ENCODE peak calls at places on chromosomes 4 and X, in five cellular contexts. M, J, H, Q and K are unnamed samples.

GRCh38 chr4:15682340-15682725 is 706 bp downstream of the FAM200B start:
- DNase-seq in M (no peak), J (no peak), H (no peak), Q (peak; percentile 63), K (no peak)

GRCh38 chr4:37780444-37781133 is 45.9 kb upstream of the PGM2 start:
- DNase-seq in M (peak; percentile 31), J (peak; percentile 48), H (no peak), Q (no peak), K (no peak)

GRCh38 chr4:168433576-168433975 is 46.7 kb downstream of the DDX60L start:
- DNase-seq in M (no peak), J (no peak), H (no peak), Q (peak; percentile 74), K (no peak)

GRCh38 chrX:54358424-54359211 is 772 bp upstream of the WNK3 start:
- DNase-seq in M (peak; percentile 33), J (peak; percentile 3), H (peak; percentile 33), Q (peak; percentile 75), K (peak; percentile 71)

GRCh38 chr4:116668190-116668589 is 417.2 kb downstream of the TRAM1L1 start:
- DNase-seq in M (no peak), J (no peak), H (no peak), Q (no peak), K (no peak)

GRCh38 chrX:133741303-133741702 is 244.1 kb downstream of the GPC3 start:
- DNase-seq in M (no peak), J (no peak), H (no peak), Q (no peak), K (no peak)

GRCh38 chr4:151665022-151665421 is 95.8 kb downstream of the GATB start:
- DNase-seq in M (no peak), J (no peak), H (no peak), Q (no peak), K (no peak)

GRCh38 chr4:162793571-162793970 is 373.1 kb downstream of the NAF1 start:
- DNase-seq in M (no peak), J (no peak), H (no peak), Q (no peak), K (no peak)

GRCh38 chrX:102835504-102836146 is 101.4 kb upstream of the RAB40AL start:
- DNase-seq in M (no peak), J (no peak), H (no peak), Q (peak; percentile 54), K (peak; percentile 17)

GRCh38 chr4:340011-340410 is 2.4 kb downstream of the ZNF141 start:
- DNase-seq in M (no peak), J (no peak), H (no peak), Q (no peak), K (peak; percentile 7)
- H3K4me3 ChIP-seq in M (no peak overlapping the region), J (peak overlapping the region; percentile 1), H (no peak overlapping the region), Q (no peak overlapping the region), K (no peak overlapping the region)

GRCh38 chr4:153206534-153206933 is 2.3 kb downstream of the TRIM2 start:
- DNase-seq in M (no peak), J (no peak), H (no peak), Q (no peak), K (no peak)

GRCh38 chr4:153207027-153207426 is 2.8 kb downstream of the TRIM2 start:
- DNase-seq in M (no peak), J (no peak), H (no peak), Q (no peak), K (no peak)

GRCh38 chr4:153209410-153209809 is 5.2 kb downstream of the TRIM2 start:
- DNase-seq in M (no peak), J (no peak), H (no peak), Q (no peak), K (no peak)

GRCh38 chr4:153205757-153206156 is 1.5 kb downstream of the TRIM2 start:
- DNase-seq in M (no peak), J (no peak), H (no peak), Q (no peak), K (no peak)

DNA sequence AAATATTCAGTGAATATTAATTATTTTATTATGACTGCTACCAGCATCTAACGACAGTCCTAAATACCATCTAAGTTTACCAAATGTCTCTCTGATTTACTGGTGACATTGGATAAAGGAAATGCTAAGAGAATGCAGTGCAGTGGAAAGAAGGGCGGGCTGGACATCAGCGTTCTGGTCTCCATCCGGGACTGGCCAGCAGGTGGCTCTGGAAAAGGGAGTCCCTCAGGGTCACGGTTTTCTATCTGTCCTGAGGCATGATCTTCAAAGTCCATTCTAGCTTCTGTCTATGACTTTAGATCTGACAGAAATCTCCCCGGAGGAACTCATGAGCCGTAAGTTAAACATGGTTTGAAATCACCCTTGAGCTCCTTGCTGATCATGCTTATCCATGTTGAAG is 3.3 kb downstream of the TRIM2 start:
- DNase-seq in M (peak; percentile 55), J (no peak), H (peak; percentile 33), Q (peak; percentile 33), K (no peak)
- H3K4me1 ChIP-seq in M (peaks cover 9% of the 10 kb centered on the region), J (peaks cover 20% of the 10 kb centered on the region), H (no peaks in the 10 kb centered on the region), Q (peaks cover 2% of the 10 kb centered on the region), K (peaks cover 36% of the 10 kb centered on the region)

GRCh38 chrX:40647307-40648197 is at the start of gene CXorf38:
- DNase-seq in M (peak; percentile 87), J (peak; percentile 82), H (peak; percentile 95), Q (peak; percentile 90), K (peak; percentile 93)

GRCh38 chrX:40646489-40647306 is 663 bp downstream of the CXorf38 start:
- DNase-seq in M (peak; percentile 8), J (no peak), H (peak; percentile 52), Q (peak; percentile 24), K (no peak)

GRCh38 chrX:40644821-40645358 is 2.5 kb downstream of the CXorf38 start:
- DNase-seq in M (peak; percentile 67), J (no peak), H (peak; percentile 38), Q (peak; percentile 71), K (peak; percentile 33)

DNA sequence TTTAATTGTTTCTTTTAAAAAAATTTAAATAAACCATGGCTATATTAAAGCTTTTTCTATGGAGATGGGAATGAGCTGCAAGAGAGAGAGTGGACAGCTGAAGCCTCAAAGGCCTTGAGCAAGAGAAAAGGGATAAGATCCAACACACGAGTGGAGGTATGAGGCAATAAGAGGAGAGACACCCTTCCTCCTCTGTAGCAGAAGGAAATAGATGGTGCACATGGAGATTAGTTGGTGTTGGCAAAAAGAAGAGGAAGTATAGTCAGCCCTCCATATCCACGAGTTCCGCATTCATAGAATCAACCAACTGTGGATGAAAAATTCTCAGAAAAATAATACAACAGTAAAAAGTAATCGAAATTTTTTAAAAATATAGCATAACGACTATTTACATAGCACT is 3.2 kb downstream of the CXorf38 start:
- DNase-seq in M (no peak), J (no peak), H (no peak), Q (peak; percentile 43), K (no peak)
- H3K4me3 ChIP-seq in M (peak overlapping the region; percentile 43), J (peak overlapping the region; percentile 72), H (peak overlapping the region; percentile 45), Q (no peak overlapping the region), K (peak overlapping the region; percentile 30)

DNA sequence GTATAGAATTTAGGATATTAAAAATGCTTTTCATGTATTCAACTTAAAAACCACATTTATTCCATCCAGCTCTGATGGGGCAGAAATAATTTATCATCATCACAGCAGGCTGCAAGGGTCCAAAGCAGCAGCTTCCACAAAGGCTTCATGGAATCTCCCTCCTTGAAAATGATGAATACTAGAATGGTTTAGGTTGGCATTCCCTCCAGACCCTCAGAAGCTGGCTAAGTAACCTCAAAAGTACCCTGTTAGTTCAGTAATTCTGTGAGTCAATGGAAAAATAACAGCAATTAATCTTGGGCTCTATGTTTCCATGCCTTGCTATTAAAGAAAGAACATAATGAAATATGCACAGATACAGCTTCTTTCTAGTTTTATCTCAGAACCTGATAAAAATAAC is 594.9 kb upstream of the DIPK2B start:
- DNase-seq in M (no peak), J (no peak), H (no peak), Q (no peak), K (no peak)
- H3K4me1 ChIP-seq in M (no peaks in the 10 kb centered on the region), J (no peaks in the 10 kb centered on the region), H (no peaks in the 10 kb centered on the region), Q (no peaks in the 10 kb centered on the region), K (peaks cover 29% of the 10 kb centered on the region)